ENCODE peak calls at places on chromosomes 5 and 9, in seven cellular contexts. N is GM12878, U is HCT116, C is HepG2, Q is H1, F is K562, Y is SK-N-SH. K is an unnamed sample.

GRCh38 chr5:82812575-82812974 is 264.6 kb downstream of the TMEM167A start:
- DNase-seq in C (no peak), Y (no peak), Q (no peak), N (no peak), F (no peak), U (no peak), K (no peak)

GRCh38 chr5:171989276-171989675 is 17.2 kb downstream of the FBXW11 start:
- DNase-seq in Y (no peak), U (no peak), N (peak; percentile 73), Q (no peak), C (no peak), F (no peak), K (no peak)

GRCh38 chr5:19880859-19881436 is 107.1 kb downstream of the CDH18 start:
- DNase-seq in N (no peak), F (no peak), Y (no peak), C (peak; percentile 84), Q (no peak), U (no peak), K (peak; percentile 24)

GRCh38 chr9:76521906-76522305 is 62.9 kb downstream of the GCNT1 start:
- DNase-seq in C (no peak), Y (no peak), N (no peak), Q (no peak), U (no peak), F (no peak), K (no peak)

GRCh38 chr5:19241690-19242089 is 746.3 kb downstream of the CDH18 start:
- DNase-seq in F (peak; percentile 6), C (no peak), U (no peak), Q (no peak), Y (no peak), N (no peak), K (no peak)

GRCh38 chr9:107755267-107755666 is 265.7 kb upstream of the KLF4 start:
- DNase-seq in Q (no peak), U (peak; percentile 95), C (no peak), F (peak; percentile 23), Y (no peak), N (no peak), K (no peak)

GRCh38 chr9:89419978-89420394 is 77.9 kb downstream of the SEMA4D start:
- DNase-seq in C (no peak), Q (no peak), F (no peak), U (no peak), Y (no peak), N (no peak), K (no peak)

GRCh38 chr9:107976767-107977166 is 487.2 kb upstream of the KLF4 start:
- DNase-seq in F (no peak), Q (no peak), C (no peak), Y (no peak), U (no peak), N (no peak), K (no peak)

GRCh38 chr5:169944115-169944514 is 36.2 kb downstream of the INSYN2B start:
- DNase-seq in U (no peak), Q (no peak), C (no peak), N (no peak), Y (no peak), F (no peak), K (no peak)

GRCh38 chr5:130277002-130277401 is 372.7 kb downstream of the CHSY3 start:
- DNase-seq in C (no peak), N (no peak), Q (no peak), U (no peak), Y (no peak), F (no peak), K (no peak)

GRCh38 chr9:89502038-89502601 is 4.2 kb upstream of the SEMA4D start:
- DNase-seq in Q (no peak), C (no peak), N (no peak), Y (no peak), F (no peak), U (no peak), K (no peak)

GRCh38 chr5:139494256-139494655 is 11.7 kb upstream of the STING1 start:
- DNase-seq in F (no peak), C (no peak), N (no peak), Q (no peak), Y (no peak), U (no peak), K (no peak)
- TF ChIP-seq JUND in F (no peak), C (no peak), N (no peak), Q (no peak), Y (no peak), U (no peak), K (no peak)

GRCh38 chr5:180352116-180352975 is 790 bp downstream of the GFPT2 start:
- DNase-seq in F (no peak), Y (peak; percentile 70), C (no peak), U (no peak), N (no peak), Q (no peak), K (no peak)
- TF ChIP-seq JUND in F (no peak), Y (no peak), C (no peak), U (no peak), N (no peak), Q (no peak), K (no peak)

DNA sequence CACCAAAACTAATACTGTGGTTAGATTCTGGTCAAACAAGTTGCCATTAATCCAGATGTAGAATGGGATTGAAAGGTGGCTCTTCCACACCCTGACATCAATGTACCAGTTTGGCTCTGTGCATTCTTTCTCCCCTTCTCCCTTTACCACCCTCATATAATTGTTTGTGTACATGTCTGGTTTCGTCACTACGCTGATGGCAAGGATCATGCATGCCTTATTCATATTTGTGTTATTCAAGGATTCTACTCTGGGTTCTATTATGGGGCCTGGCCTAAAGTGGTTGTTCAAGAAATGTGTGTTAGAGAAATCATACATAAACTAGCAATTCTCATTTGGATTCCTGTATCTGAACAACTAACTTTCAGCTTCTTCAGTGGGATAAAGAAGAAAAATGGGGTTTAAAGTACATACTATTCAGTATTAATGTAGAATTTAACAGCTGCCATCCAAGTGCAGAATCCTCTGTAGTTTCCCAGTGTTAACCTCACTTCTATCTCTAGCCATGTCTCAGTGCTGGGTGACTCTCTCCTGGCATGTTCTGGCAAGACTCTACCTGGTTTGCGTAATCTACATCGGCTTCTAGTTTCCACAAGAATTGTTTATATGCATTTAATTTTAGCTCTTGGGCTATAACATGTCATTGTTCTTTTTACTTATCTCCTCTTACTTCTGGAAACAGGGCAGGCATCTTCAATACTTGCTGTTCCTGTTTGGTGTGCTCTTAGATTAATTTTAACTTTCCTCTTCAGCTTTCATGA is 27.9 kb upstream of the CDKN2B start:
- DNase-seq in F (no peak), C (no peak), Y (no peak), Q (no peak), U (no peak), N (no peak), K (no peak)
- TF ChIP-seq JUND in F (no peak), C (no peak), Y (no peak), Q (no peak), U (no peak), N (no peak), K (no peak)

DNA sequence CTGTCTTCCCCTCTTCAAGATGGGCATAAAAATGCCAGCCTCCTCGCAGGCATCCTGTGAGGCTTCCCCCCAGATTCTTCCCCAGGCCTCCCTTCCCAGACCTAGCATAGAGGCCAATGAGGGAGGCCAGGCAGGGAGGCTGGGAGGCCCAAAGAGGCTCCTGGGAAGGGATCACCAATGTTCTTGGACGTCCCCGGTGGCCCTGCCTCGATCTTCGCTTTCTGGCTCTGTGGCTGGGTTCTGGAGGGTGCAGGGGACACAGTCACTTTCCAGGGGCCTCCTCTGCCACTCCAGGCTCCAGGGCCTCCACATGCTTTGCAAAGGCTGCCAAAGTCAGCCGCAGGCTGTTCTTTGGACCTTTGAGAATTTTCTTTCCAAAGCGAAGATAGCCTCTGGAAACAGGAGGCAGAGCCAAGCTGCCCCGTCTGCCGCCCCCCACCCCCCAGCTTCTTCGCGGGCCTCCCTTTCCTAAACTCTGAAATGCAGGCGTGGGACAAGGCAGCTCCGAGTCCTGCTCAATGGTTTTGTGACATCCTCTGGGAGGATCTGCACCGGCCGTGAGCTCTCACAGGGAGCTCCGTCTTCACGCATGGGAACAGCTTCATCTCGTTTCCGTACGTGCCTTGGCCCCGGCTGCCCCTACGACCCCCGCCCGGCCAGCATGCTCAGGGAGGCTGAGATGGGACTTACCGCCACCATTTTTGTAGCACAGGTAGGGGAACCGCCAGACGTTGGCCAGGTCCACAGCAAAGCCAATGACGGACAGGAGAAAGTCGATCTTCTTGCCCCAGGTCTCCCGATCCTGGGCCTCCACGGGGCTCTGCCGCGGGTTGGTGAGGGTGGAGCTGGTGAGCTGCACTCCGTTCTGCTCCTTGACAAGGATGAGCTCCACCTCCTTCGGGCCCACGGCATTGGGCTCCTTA is 2.8 kb downstream of the SLC6A3 start:
- DNase-seq in F (no peak), C (no peak), Q (no peak), Y (no peak), N (no peak), U (no peak), K (no peak)
- TF ChIP-seq JUND in F (no peak), C (no peak), Q (no peak), Y (no peak), N (no peak), U (no peak), K (no peak)

GRCh38 chr5:151819830-151820229 is 48.1 kb downstream of the G3BP1 start:
- DNase-seq in Q (no peak), C (peak; percentile 92), U (no peak), Y (no peak), N (no peak), F (no peak), K (no peak)

GRCh38 chr5:151825445-151825844 is 53.7 kb downstream of the G3BP1 start:
- DNase-seq in N (peak; percentile 17), C (peak; percentile 64), Y (peak; percentile 64), F (peak; percentile 65), U (peak; percentile 36), Q (peak; percentile 13), K (peak; percentile 62)

GRCh38 chr5:151815051-151815450 is 43.3 kb downstream of the G3BP1 start:
- DNase-seq in C (no peak), Q (no peak), F (no peak), N (no peak), Y (no peak), U (no peak), K (no peak)

GRCh38 chr5:151822141-151822540 is 50.4 kb downstream of the G3BP1 start:
- DNase-seq in C (no peak), N (no peak), Q (no peak), Y (no peak), F (no peak), U (no peak), K (no peak)

DNA sequence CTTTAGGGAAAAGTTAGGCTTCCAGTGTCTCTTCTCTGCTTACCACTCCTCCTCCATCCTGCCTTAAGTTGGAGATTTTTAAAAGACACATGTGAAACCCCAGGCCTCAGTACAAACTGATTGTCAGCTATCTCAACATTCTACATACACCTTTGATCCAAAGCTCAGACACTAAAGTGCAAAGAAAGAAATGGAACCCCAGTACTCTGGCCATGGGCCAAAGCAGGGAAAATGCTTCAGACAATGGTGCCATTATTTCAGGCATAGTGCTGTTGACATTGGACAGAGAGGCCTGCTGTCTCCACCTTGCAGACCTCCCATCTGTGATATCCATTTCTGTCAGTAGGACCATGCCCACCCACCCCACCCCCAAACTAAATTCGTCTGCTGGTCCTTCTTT is 49.1 kb downstream of the G3BP1 start:
- DNase-seq in F (no peak), Y (no peak), C (peak; percentile 98), Q (no peak), U (no peak), N (no peak), K (no peak)
- TF ChIP-seq JUND in F (no peak), Y (no peak), C (no peak), Q (no peak), U (no peak), N (no peak), K (no peak)

K was measured in T47D.